ENCODE peak calls at places on chromosomes 2 and 18, in eight cellular contexts. I, L, Z, T, P, V, Y and X are unnamed samples.

GRCh38 chr2:201260302-201260800 is at the start of gene CASP8:
- DNase-seq in P (peak), Z (peak), Y (no peak), L (peak), V (peak), T (no peak), I (peak), X (peak)

GRCh38 chr2:25161055-25161781 is 7.2 kb downstream of the POMC start:
- DNase-seq in P (no peak), I (no peak), V (peak), Y (no peak), Z (peak), L (peak), T (no peak), X (peak)

GRCh38 chr2:174025271-174026121 is 60.3 kb upstream of the SP3 start:
- DNase-seq in I (no peak), Z (peak), V (no peak), L (no peak), Y (no peak), P (peak), T (no peak), X (no peak)

GRCh38 chr2:8152392-8153257 is 529.2 kb upstream of the ID2 start:
- DNase-seq in Y (no peak), L (no peak), V (no peak), T (no peak), Z (no peak), P (no peak), I (no peak), X (no peak)

GRCh38 chr18:8994603-8995002 is 107.9 kb upstream of the NDUFV2 start:
- DNase-seq in T (no peak), P (no peak), Z (no peak), V (no peak), L (no peak), I (peak), Y (no peak), X (no peak)

GRCh38 chr2:207437857-207438166 is 92.0 kb upstream of the CREB1 start:
- DNase-seq in P (no peak), Z (no peak), V (no peak), T (no peak), Y (no peak), I (no peak), L (no peak), X (no peak)

GRCh38 chr18:50902797-50903196 is 23.9 kb downstream of the ME2 start:
- DNase-seq in Z (no peak), T (no peak), V (no peak), Y (no peak), I (no peak), P (no peak), L (no peak), X (no peak)

GRCh38 chr2:173355132-173355865 is 627 bp downstream of the CDCA7 start:
- DNase-seq in L (peak), P (peak), Y (peak), T (no peak), V (peak), Z (peak), I (peak), X (no peak)

GRCh38 chr18:33761363-33761762 is 183.3 kb downstream of the ASXL3 start:
- DNase-seq in L (no peak), T (peak), Z (peak), P (no peak), Y (no peak), V (no peak), I (peak), X (no peak)

GRCh38 chr2:170771049-170771937 is 1.1 kb downstream of the ERICH2 start:
- DNase-seq in I (peak), Y (peak), L (no peak), T (peak), Z (peak), P (peak), V (no peak), X (no peak)

GRCh38 chr2:20643060-20643459 is 7.8 kb downstream of the HS1BP3 start:
- DNase-seq in Y (no peak), V (no peak), L (no peak), Z (no peak), I (no peak), P (no peak), T (no peak), X (no peak)

GRCh38 chr18:10377956-10378355 is 76.5 kb upstream of the APCDD1 start:
- DNase-seq in V (no peak), Z (peak), P (no peak), I (no peak), L (no peak), Y (no peak), T (no peak), X (no peak)

GRCh38 chr2:3130444-3130843 is 247.2 kb downstream of the EIPR1 start:
- DNase-seq in Z (no peak), T (no peak), V (no peak), I (no peak), P (no peak), L (no peak), Y (no peak), X (no peak)

GRCh38 chr2:102057502-102058292 is 65.9 kb downstream of the IL1R2 start:
- DNase-seq in I (no peak), V (no peak), Y (no peak), L (no peak), P (peak), Z (no peak), T (no peak), X (no peak)

GRCh38 chr18:45863469-45863868 is 38.0 kb downstream of the SIGLEC15 start:
- DNase-seq in T (no peak), Y (no peak), I (no peak), L (no peak), P (no peak), Z (no peak), V (no peak), X (no peak)

GRCh38 chr2:239386001-239386670 is 14.7 kb downstream of the HDAC4 start:
- DNase-seq in Y (no peak), P (no peak), Z (no peak), L (no peak), I (no peak), T (no peak), V (no peak), X (no peak)

GRCh38 chr2:75523313-75524275 is 37.1 kb downstream of the EVA1A start:
- DNase-seq in I (peak), T (no peak), P (peak), V (no peak), Z (peak), Y (peak), L (no peak), X (no peak)

GRCh38 chr2:168495524-168495923 is 39.5 kb downstream of the CERS6 start:
- DNase-seq in P (no peak), Z (no peak), T (no peak), Y (no peak), V (no peak), L (no peak), I (no peak), X (no peak)